ENCODE peak calls at places on chromosomes 5 and 9, in eight cellular contexts. M, G, B, F, J, Y, I and S are unnamed samples.

GRCh38 chr5:113047234-113047633 is 70.6 kb downstream of the DCP2 start:
- DNase-seq in M (no peak), G (no peak), B (no peak), F (no peak), J (no peak), Y (no peak), I (no peak), S (no peak)

GRCh38 chr5:132457371-132458225 is 33.0 kb downstream of the IRF1 start:
- DNase-seq in M (no peak), G (no peak), B (no peak), F (no peak), J (no peak), Y (no peak), I (no peak), S (no peak)

GRCh38 chr9:36560813-36561212 is 11.9 kb upstream of the MELK start:
- DNase-seq in M (no peak), G (no peak), B (no peak), F (no peak), J (no peak), Y (no peak), I (no peak), S (no peak)

GRCh38 chr9:13804532-13804931 is 509.4 kb downstream of the NFIB start:
- DNase-seq in M (no peak), G (no peak), B (no peak), F (no peak), J (no peak), Y (peak), I (no peak), S (no peak)

GRCh38 chr5:54895816-54896341 is 89.5 kb downstream of the ESM1 start:
- DNase-seq in M (no peak), G (no peak), B (no peak), F (peak), J (no peak), Y (no peak), I (no peak), S (peak)

GRCh38 chr5:8848997-8849585 is 696.8 kb downstream of the SEMA5A start:
- DNase-seq in M (no peak), G (no peak), B (no peak), F (no peak), J (no peak), Y (no peak), I (no peak), S (no peak)

GRCh38 chr5:90613918-90614504 is 55.4 kb downstream of the ADGRV1 start:
- DNase-seq in M (no peak), G (no peak), B (no peak), F (no peak), J (no peak), Y (no peak), I (no peak), S (no peak)

GRCh38 chr5:74434124-74434899 is 206.2 kb downstream of the ENC1 start:
- DNase-seq in M (no peak), G (no peak), B (no peak), F (no peak), J (no peak), Y (no peak), I (no peak), S (no peak)

GRCh38 chr5:111603446-111603827 is 91.1 kb upstream of the STARD4 start:
- DNase-seq in M (no peak), G (no peak), B (no peak), F (no peak), J (no peak), Y (no peak), I (no peak), S (no peak)

GRCh38 chr5:62533597-62533996 is 45.0 kb upstream of the LRRC70 start:
- DNase-seq in M (no peak), G (no peak), B (no peak), F (no peak), J (no peak), Y (no peak), I (no peak), S (no peak)

GRCh38 chr9:114150608-114151007 is 4.7 kb upstream of the COL27A1 start:
- DNase-seq in M (no peak), G (no peak), B (no peak), F (no peak), J (no peak), Y (no peak), I (no peak), S (no peak)

GRCh38 chr9:137500666-137501397 is 41.7 kb upstream of the NSMF start:
- DNase-seq in M (no peak), G (no peak), B (no peak), F (no peak), J (no peak), Y (no peak), I (no peak), S (no peak)

GRCh38 chr5:19853616-19854240 is 134.3 kb downstream of the CDH18 start:
- DNase-seq in M (no peak), G (no peak), B (no peak), F (no peak), J (no peak), Y (no peak), I (no peak), S (no peak)

GRCh38 chr5:122137702-122138101 is 8.4 kb downstream of the ZNF474 start:
- DNase-seq in M (no peak), G (no peak), B (no peak), F (no peak), J (no peak), Y (peak), I (no peak), S (no peak)

GRCh38 chr9:135100241-135101067 is 13.0 kb downstream of the OLFM1 start:
- DNase-seq in M (no peak), G (no peak), B (no peak), F (no peak), J (no peak), Y (no peak), I (no peak), S (no peak)

GRCh38 chr9:70218767-70219166 is 40.0 kb upstream of the SMC5 start:
- DNase-seq in M (no peak), G (no peak), B (no peak), F (no peak), J (no peak), Y (no peak), I (no peak), S (no peak)

GRCh38 chr5:180093241-180093640 is 21.7 kb upstream of the RNF130 start:
- DNase-seq in M (no peak), G (no peak), B (no peak), F (no peak), J (no peak), Y (no peak), I (no peak), S (no peak)

GRCh38 chr9:136520053-136520540 is 25.8 kb downstream of the NOTCH1 start:
- DNase-seq in M (no peak), G (no peak), B (no peak), F (peak), J (no peak), Y (peak), I (no peak), S (no peak)

GRCh38 chr5:127373858-127374491 is 83.4 kb downstream of the MEGF10 start:
- DNase-seq in M (no peak), G (no peak), B (no peak), F (no peak), J (no peak), Y (peak), I (no peak), S (no peak)

GRCh38 chr9:111098661-111099060 is 60.4 kb upstream of the LPAR1 start:
- DNase-seq in M (no peak), G (no peak), B (no peak), F (no peak), J (no peak), Y (no peak), I (no peak), S (no peak)

GRCh38 chr5:149488645-149489306 is 62.5 kb downstream of the CSNK1A1 start:
- DNase-seq in M (no peak), G (no peak), B (no peak), F (no peak), J (no peak), Y (no peak), I (no peak), S (no peak)

GRCh38 chr5:69046375-69046957 is 47.3 kb upstream of the SLC30A5 start:
- DNase-seq in M (no peak), G (no peak), B (no peak), F (no peak), J (no peak), Y (no peak), I (no peak), S (no peak)

GRCh38 chr9:101275671-101276250 is 109.0 kb downstream of the BAAT start:
- DNase-seq in M (no peak), G (no peak), B (no peak), F (no peak), J (no peak), Y (no peak), I (no peak), S (no peak)

GRCh38 chr5:131818001-131818724 is 21.3 kb upstream of the FNIP1 start:
- DNase-seq in M (no peak), G (no peak), B (no peak), F (no peak), J (no peak), Y (no peak), I (no peak), S (no peak)

GRCh38 chr5:170302729-170303501 is 5.3 kb upstream of the LCP2 start:
- DNase-seq in M (peak), G (peak), B (peak), F (no peak), J (no peak), Y (no peak), I (no peak), S (no peak)

GRCh38 chr9:16561121-16561520 is 309.3 kb downstream of the BNC2 start:
- DNase-seq in M (no peak), G (no peak), B (no peak), F (no peak), J (no peak), Y (no peak), I (no peak), S (peak)

GRCh38 chr5:168209987-168210386 is 81.5 kb upstream of the WWC1 start:
- DNase-seq in M (no peak), G (no peak), B (no peak), F (no peak), J (no peak), Y (no peak), I (no peak), S (no peak)

GRCh38 chr5:157370967-157371366 is 89.0 kb upstream of the NIPAL4 start:
- DNase-seq in M (no peak), G (no peak), B (no peak), F (no peak), J (no peak), Y (no peak), I (no peak), S (no peak)

GRCh38 chr9:107983191-107983603 is 493.6 kb upstream of the KLF4 start:
- DNase-seq in M (no peak), G (no peak), B (no peak), F (no peak), J (no peak), Y (no peak), I (no peak), S (no peak)

GRCh38 chr5:81422671-81423070 is 28.7 kb upstream of the ACOT12 start:
- DNase-seq in M (no peak), G (no peak), B (no peak), F (no peak), J (no peak), Y (no peak), I (no peak), S (no peak)

GRCh38 chr5:54362434-54362833 is 52.1 kb upstream of the ARL15 start:
- DNase-seq in M (no peak), G (no peak), B (no peak), F (no peak), J (no peak), Y (no peak), I (no peak), S (no peak)

GRCh38 chr9:136960212-136960937 is 8.3 kb downstream of the LCN12 start:
- DNase-seq in M (no peak), G (peak), B (no peak), F (no peak), J (no peak), Y (no peak), I (no peak), S (no peak)

GRCh38 chr5:106116682-106117081 is 1554.1 kb downstream of the EFNA5 start:
- DNase-seq in M (no peak), G (no peak), B (no peak), F (no peak), J (no peak), Y (no peak), I (no peak), S (no peak)